ENCODE peak calls at places on chromosomes 3 and 15, in seven cellular contexts. Y is MG63, H is ovary, M is psoas muscle, Z is OCI-LY7, G is stomach, U is upper lobe of right lung. L is an unnamed sample.

GRCh38 chr3:53913401-53913800 is 21.7 kb upstream of the SELENOK start:
- DNase-seq in Y (no peak), H (no peak), M (no peak), Z (no peak), G (no peak), U (no peak), L (no peak)

GRCh38 chr3:38640661-38641441 is 8.6 kb downstream of the SCN5A start:
- DNase-seq in Y (no peak), H (no peak), M (no peak), Z (no peak), G (no peak), U (peak), L (no peak)

GRCh38 chr3:69718832-69719231 is 20.4 kb upstream of the MITF start:
- DNase-seq in Y (no peak), H (no peak), M (no peak), Z (no peak), G (no peak), U (no peak), L (no peak)

GRCh38 chr15:85314653-85315052 is 65.8 kb upstream of the AKAP13 start:
- DNase-seq in Y (no peak), H (no peak), M (no peak), Z (no peak), G (no peak), U (no peak), L (no peak)

GRCh38 chr3:88058322-88058592 is 548 bp downstream of the CGGBP1 start:
- DNase-seq in Y (no peak), H (no peak), M (no peak), Z (no peak), G (no peak), U (no peak), L (no peak)

GRCh38 chr3:60431599-60431958 is 819.7 kb downstream of the FHIT start:
- DNase-seq in Y (peak), H (no peak), M (no peak), Z (no peak), G (no peak), U (no peak), L (no peak)

GRCh38 chr3:143402602-143403001 is 283.0 kb downstream of the CHST2 start:
- DNase-seq in Y (no peak), H (no peak), M (no peak), Z (no peak), G (no peak), U (no peak), L (no peak)

GRCh38 chr3:98690876-98691275 is 72.3 kb upstream of the ST3GAL6 start:
- DNase-seq in Y (peak), H (no peak), M (no peak), Z (no peak), G (no peak), U (no peak), L (no peak)

GRCh38 chr15:55916666-55917409 is 76.6 kb downstream of the NEDD4 start:
- DNase-seq in Y (peak), H (no peak), M (no peak), Z (no peak), G (no peak), U (no peak), L (no peak)

GRCh38 chr15:80783275-80783674 is 4.1 kb downstream of the CEMIP start:
- DNase-seq in Y (no peak), H (no peak), M (no peak), Z (no peak), G (no peak), U (no peak), L (no peak)

GRCh38 chr15:100786901-100787566 is 92.6 kb upstream of the ALDH1A3 start:
- DNase-seq in Y (no peak), H (no peak), M (no peak), Z (no peak), G (no peak), U (peak), L (no peak)

GRCh38 chr3:29693863-29694262 is 413.0 kb downstream of the RBMS3 start:
- DNase-seq in Y (peak), H (no peak), M (peak), Z (no peak), G (no peak), U (no peak), L (no peak)

GRCh38 chr3:29695905-29696238 is 415.0 kb downstream of the RBMS3 start:
- DNase-seq in Y (no peak), H (no peak), M (no peak), Z (no peak), G (no peak), U (no peak), L (no peak)

GRCh38 chr3:29694783-29695182 is 413.9 kb downstream of the RBMS3 start:
- DNase-seq in Y (peak), H (no peak), M (no peak), Z (no peak), G (no peak), U (no peak), L (no peak)

GRCh38 chr3:29695201-29695904 is 414.5 kb downstream of the RBMS3 start:
- DNase-seq in Y (peak), H (no peak), M (no peak), Z (no peak), G (no peak), U (no peak), L (no peak)

DNA sequence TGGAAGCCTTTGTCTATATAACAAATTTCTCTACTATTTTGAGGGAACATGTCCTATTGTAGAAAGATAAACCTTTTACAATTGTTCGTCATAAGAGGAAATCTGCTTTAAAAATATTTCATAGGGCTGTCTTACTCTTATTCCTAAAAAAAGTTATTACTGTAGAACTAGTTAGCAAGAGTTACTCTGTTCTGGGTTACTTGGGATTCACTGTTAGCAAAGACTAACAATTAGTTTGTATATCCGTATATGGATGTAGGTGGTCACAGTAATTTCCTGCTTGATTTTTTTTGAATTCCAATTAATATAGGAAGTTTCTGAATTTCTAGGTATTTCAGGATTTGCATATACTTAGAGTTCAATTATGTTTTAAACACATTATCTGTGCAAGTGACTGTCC is 413.5 kb downstream of the RBMS3 start:
- DNase-seq in Y (no peak), H (no peak), M (no peak), Z (no peak), G (no peak), U (no peak), L (no peak)
- H3K4me3 ChIP-seq in Y (no peak), H (no peak), M (no peak), Z (no peak), G (no peak), U (no peak), L (no peak)

DNA sequence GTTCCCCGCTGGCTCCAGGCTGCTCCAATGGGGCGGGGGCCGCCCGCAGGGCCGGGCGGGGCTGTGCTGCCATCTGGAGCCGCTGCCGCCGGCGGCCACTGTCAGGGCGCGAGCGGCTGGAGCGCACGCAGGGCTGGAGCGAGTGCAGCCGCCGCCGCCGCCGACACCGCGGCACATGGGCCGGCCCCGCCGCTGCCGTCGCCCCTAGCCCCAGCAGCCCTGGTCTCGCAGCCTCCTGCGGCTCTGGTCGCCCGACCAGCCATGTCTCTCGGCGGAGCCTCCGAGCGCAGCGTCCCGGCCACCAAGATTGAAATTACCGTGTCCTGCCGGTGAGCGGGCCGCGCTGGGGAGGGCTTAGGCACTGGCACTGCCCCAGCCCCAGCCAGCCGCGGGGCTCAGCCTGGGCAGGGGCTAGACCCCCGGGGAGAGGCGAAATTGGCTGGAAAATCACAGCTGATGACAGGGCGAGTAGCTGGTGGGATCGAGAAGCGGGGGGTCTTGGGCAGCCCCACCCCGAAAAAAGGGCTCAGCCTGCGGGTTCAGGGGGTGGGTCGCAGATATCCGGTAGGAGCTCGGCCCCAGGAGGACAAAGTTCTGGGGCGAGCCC is at the start of gene CPNE9:
- DNase-seq in Y (no peak), H (no peak), M (no peak), Z (no peak), G (no peak), U (no peak), L (no peak)
- H3K4me3 ChIP-seq in Y (no peak), H (no peak), M (peak), Z (no peak), G (peak), U (peak), L (peak)

GRCh38 chr15:42863572-42864239 is 56.9 kb downstream of the TTBK2 start:
- DNase-seq in Y (no peak), H (no peak), M (no peak), Z (no peak), G (peak), U (no peak), L (no peak)
- H3K4me3 ChIP-seq in Y (no peak), H (no peak), M (no peak), Z (no peak), G (no peak), U (no peak), L (no peak)

GRCh38 chr3:173659972-173660371 is 262.4 kb downstream of the NLGN1 start:
- DNase-seq in Y (no peak), H (no peak), M (no peak), Z (no peak), G (no peak), U (no peak), L (no peak)

GRCh38 chr3:173663664-173664063 is 266.1 kb downstream of the NLGN1 start:
- DNase-seq in Y (no peak), H (no peak), M (no peak), Z (no peak), G (no peak), U (no peak), L (no peak)

GRCh38 chr3:173660645-173661299 is 263.2 kb downstream of the NLGN1 start:
- DNase-seq in Y (peak), H (no peak), M (no peak), Z (no peak), G (no peak), U (no peak), L (no peak)
- H3K4me3 ChIP-seq in Y (no peak), H (no peak), M (no peak), Z (no peak), G (no peak), U (no peak), L (no peak)

GRCh38 chr3:177320765-177321247 is 123.5 kb upstream of the TBL1XR1 start:
- DNase-seq in Y (no peak), H (no peak), M (no peak), Z (peak), G (no peak), U (no peak), L (no peak)
- H3K4me3 ChIP-seq in Y (no peak), H (no peak), M (no peak), Z (peak), G (no peak), U (no peak), L (no peak)

GRCh38 chr3:47113669-47114365 is 50.1 kb downstream of the SETD2 start:
- DNase-seq in Y (no peak), H (no peak), M (no peak), Z (peak), G (no peak), U (no peak), L (no peak)
- H3K4me3 ChIP-seq in Y (no peak), H (no peak), M (no peak), Z (no peak), G (no peak), U (no peak), L (no peak)

DNA sequence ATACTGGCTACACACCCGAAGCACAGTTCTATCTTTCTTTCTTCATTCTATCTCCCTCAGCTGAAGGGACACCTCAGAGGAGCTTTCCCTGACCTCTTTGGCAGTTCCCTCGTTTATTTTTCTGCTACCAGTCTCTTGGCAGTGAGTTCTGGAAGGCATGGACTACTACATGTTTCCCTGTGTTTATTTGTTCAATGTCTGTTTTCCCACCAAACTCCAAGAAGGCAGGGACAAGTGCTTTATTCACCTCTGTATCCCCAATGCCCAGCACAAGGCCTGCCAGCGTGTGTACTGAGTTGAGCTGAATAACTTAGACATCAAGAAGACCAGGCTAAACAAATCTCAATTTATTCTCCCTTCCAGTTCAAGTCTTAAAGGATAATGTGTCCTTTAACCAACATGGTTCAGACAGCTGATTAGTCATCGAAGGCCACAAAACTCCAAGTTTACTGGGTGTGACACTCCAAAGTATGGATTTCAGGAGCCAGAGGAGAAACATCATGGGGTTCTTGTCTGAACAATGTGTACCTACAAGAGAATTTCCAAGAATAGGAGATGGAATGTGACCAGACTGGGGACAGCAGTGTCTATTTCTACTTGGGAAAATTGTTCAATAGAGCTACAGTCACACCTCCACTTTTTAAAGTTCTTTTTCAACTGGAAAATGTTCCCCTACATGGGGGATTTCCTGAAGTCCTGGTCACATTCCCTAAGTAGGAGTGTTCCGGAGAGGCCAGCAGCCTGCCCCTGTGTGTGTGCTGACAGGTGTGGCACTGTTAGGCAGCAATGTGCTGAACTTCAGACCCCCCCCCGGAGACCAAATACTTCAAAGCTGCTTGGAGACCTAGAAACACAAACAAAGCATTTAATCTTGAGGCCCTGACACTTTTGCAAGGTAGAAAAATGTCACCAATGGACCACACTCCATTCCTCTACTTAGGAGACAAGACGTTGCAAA is 259.9 kb upstream of the CTNNB1 start:
- DNase-seq in Y (no peak), H (no peak), M (peak), Z (no peak), G (no peak), U (peak), L (no peak)
- H3K4me3 ChIP-seq in Y (no peak), H (no peak), M (no peak), Z (no peak), G (no peak), U (no peak), L (no peak)

DNA sequence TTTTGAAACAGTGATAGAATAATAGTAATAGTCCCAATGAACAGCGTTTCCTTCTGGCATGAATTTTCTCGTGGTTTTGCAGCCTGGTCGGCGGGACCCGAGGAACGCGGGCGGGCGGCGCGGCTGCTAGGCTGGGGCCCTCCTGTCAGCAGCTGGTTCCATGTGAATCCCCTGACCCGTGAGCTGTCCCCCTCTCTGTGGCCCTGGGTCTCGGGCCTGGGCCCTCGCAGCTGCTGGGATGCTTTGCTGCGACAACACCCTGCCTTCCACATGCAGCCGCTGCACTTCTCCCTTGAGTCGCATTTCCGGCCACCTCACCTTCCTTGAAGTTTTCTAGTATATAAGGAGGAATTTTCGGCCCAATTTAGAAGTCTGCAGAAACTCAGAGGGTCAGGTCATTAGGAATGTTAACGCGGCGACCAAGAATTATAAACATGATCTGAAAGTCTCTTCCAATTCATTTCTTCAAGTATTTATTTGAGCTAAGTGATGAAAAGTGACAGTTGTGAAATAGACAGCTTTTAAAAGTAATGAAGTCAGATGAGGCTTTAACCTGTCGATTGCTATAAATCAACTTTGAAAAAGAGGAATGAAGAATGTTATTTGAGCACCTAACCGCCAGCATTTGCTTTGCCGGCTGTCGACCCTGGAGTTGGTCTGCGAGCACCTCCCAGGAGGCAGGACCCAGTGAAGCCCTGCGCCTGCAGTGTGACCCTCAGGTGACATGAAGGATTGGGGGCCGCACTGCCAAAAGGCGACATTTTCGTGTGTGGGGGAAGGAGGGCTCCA is 27.7 kb downstream of the NR2F2 start:
- DNase-seq in Y (no peak), H (no peak), M (no peak), Z (no peak), G (no peak), U (no peak), L (no peak)
- H3K4me3 ChIP-seq in Y (peak), H (peak), M (peak), Z (no peak), G (peak), U (peak), L (peak)